ENCODE peak calls at places on chromosomes 12 and 14, in six cellular contexts. One of them, this sample, is unnamed. For H3K4me1, the result is how much of the 10 kb centered on the place peaks cover.

GRCh38 chr14:62943202-62943601 is 102.1 kb downstream of the KCNH5 start:
- DNase-seq in breast epithelium: no peak
- DNase-seq in IMR-90: peak
- DNase-seq in right lobe of liver: no peak
- DNase-seq in prostate gland: no peak
- DNase-seq in heart left ventricle: no peak
- DNase-seq in this sample: no peak

GRCh38 chr14:56023681-56024080 is 94.5 kb upstream of the PELI2 start:
- DNase-seq in right lobe of liver: no peak
- DNase-seq in heart left ventricle: no peak
- DNase-seq in prostate gland: no peak
- DNase-seq in breast epithelium: no peak
- DNase-seq in IMR-90: no peak
- DNase-seq in this sample: no peak

GRCh38 chr14:59897757-59898383 is 22.1 kb upstream of the LRRC9 start:
- DNase-seq in prostate gland: peak
- DNase-seq in right lobe of liver: peak
- DNase-seq in breast epithelium: no peak
- DNase-seq in IMR-90: no peak
- DNase-seq in heart left ventricle: no peak
- DNase-seq in this sample: peak

GRCh38 chr14:104994988-104995387 is 9.4 kb downstream of the CLBA1 start:
- DNase-seq in prostate gland: no peak
- DNase-seq in breast epithelium: no peak
- DNase-seq in right lobe of liver: no peak
- DNase-seq in heart left ventricle: no peak
- DNase-seq in IMR-90: no peak
- DNase-seq in this sample: no peak

GRCh38 chr12:113634982-113635381 is 163.3 kb upstream of the LHX5 start:
- DNase-seq in IMR-90: no peak
- DNase-seq in heart left ventricle: no peak
- DNase-seq in right lobe of liver: no peak
- DNase-seq in breast epithelium: no peak
- DNase-seq in prostate gland: no peak
- DNase-seq in this sample: no peak

GRCh38 chr12:52041695-52042123 is 9.5 kb upstream of the NR4A1 start:
- DNase-seq in prostate gland: no peak
- DNase-seq in heart left ventricle: peak
- DNase-seq in right lobe of liver: no peak
- DNase-seq in breast epithelium: peak
- DNase-seq in IMR-90: peak
- DNase-seq in this sample: peak

GRCh38 chr12:105955976-105956375 is 182.8 kb downstream of the NUAK1 start:
- DNase-seq in prostate gland: no peak
- DNase-seq in heart left ventricle: no peak
- DNase-seq in breast epithelium: no peak
- DNase-seq in IMR-90: no peak
- DNase-seq in right lobe of liver: no peak
- DNase-seq in this sample: no peak

GRCh38 chr12:90575995-90576394 is 379.0 kb downstream of the CCER1 start:
- DNase-seq in IMR-90: no peak
- DNase-seq in breast epithelium: no peak
- DNase-seq in heart left ventricle: no peak
- DNase-seq in prostate gland: no peak
- DNase-seq in right lobe of liver: no peak
- DNase-seq in this sample: no peak

GRCh38 chr12:114013601-114014345 is 47.6 kb upstream of the RBM19 start:
- DNase-seq in IMR-90: peak
- DNase-seq in heart left ventricle: no peak
- DNase-seq in breast epithelium: no peak
- DNase-seq in right lobe of liver: no peak
- DNase-seq in prostate gland: peak
- DNase-seq in this sample: no peak

GRCh38 chr12:4685317-4685716 is 34.9 kb upstream of the GALNT8 start:
- DNase-seq in breast epithelium: no peak
- DNase-seq in IMR-90: no peak
- DNase-seq in heart left ventricle: no peak
- DNase-seq in prostate gland: no peak
- DNase-seq in right lobe of liver: no peak
- DNase-seq in this sample: no peak

GRCh38 chr12:88834226-88834625 is 254.0 kb upstream of the KITLG start:
- DNase-seq in heart left ventricle: no peak
- DNase-seq in IMR-90: peak
- DNase-seq in right lobe of liver: no peak
- DNase-seq in prostate gland: no peak
- DNase-seq in breast epithelium: no peak
- DNase-seq in this sample: no peak

GRCh38 chr12:123891516-123892179 is 81.0 kb downstream of the CCDC92 start:
- DNase-seq in heart left ventricle: no peak
- DNase-seq in right lobe of liver: no peak
- DNase-seq in breast epithelium: no peak
- DNase-seq in IMR-90: no peak
- DNase-seq in prostate gland: no peak
- DNase-seq in this sample: no peak

GRCh38 chr14:22882529-22883190 is 362 bp upstream of the REM2 start:
- DNase-seq in heart left ventricle: no peak
- DNase-seq in prostate gland: peak
- DNase-seq in right lobe of liver: no peak
- DNase-seq in breast epithelium: peak
- DNase-seq in IMR-90: peak
- DNase-seq in this sample: peak

GRCh38 chr14:75860561-75861160 is 121.1 kb downstream of the TGFB3 start:
- DNase-seq in heart left ventricle: no peak
- DNase-seq in IMR-90: no peak
- DNase-seq in prostate gland: no peak
- DNase-seq in breast epithelium: no peak
- DNase-seq in right lobe of liver: no peak
- DNase-seq in this sample: no peak

GRCh38 chr12:52628111-52628507 is 9.8 kb upstream of the KRT73 start:
- DNase-seq in heart left ventricle: no peak
- DNase-seq in breast epithelium: peak
- DNase-seq in right lobe of liver: no peak
- DNase-seq in prostate gland: no peak
- DNase-seq in IMR-90: no peak
- DNase-seq in this sample: no peak

GRCh38 chr14:80546056-80546854 is 335.0 kb upstream of the DIO2 start:
- DNase-seq in heart left ventricle: no peak
- DNase-seq in breast epithelium: no peak
- DNase-seq in IMR-90: no peak
- DNase-seq in right lobe of liver: no peak
- DNase-seq in prostate gland: no peak
- DNase-seq in this sample: no peak

GRCh38 chr12:46372852-46373302 is 304 bp upstream of the SLC38A2 start:
- DNase-seq in prostate gland: no peak
- DNase-seq in heart left ventricle: no peak
- DNase-seq in IMR-90: no peak
- DNase-seq in breast epithelium: no peak
- DNase-seq in right lobe of liver: no peak
- DNase-seq in this sample: no peak

GRCh38 chr14:67815573-67816235 is 686 bp downstream of the ZFYVE26 start:
- DNase-seq in breast epithelium: no peak
- DNase-seq in prostate gland: no peak
- DNase-seq in right lobe of liver: no peak
- DNase-seq in heart left ventricle: no peak
- DNase-seq in IMR-90: peak
- DNase-seq in this sample: no peak

GRCh38 chr12:42124764-42125371 is 19.8 kb downstream of the GXYLT1 start:
- DNase-seq in right lobe of liver: no peak
- DNase-seq in breast epithelium: no peak
- DNase-seq in IMR-90: no peak
- DNase-seq in prostate gland: no peak
- DNase-seq in heart left ventricle: no peak
- DNase-seq in this sample: no peak

GRCh38 chr12:12671850-12672660 is 23.9 kb downstream of the GPR19 start:
- DNase-seq in IMR-90: peak
- DNase-seq in breast epithelium: no peak
- DNase-seq in right lobe of liver: no peak
- DNase-seq in heart left ventricle: no peak
- DNase-seq in prostate gland: no peak
- DNase-seq in this sample: no peak

GRCh38 chr12:24057920-24058476 is 108.5 kb upstream of the SOX5 start:
- DNase-seq in breast epithelium: no peak
- DNase-seq in IMR-90: no peak
- DNase-seq in right lobe of liver: no peak
- DNase-seq in heart left ventricle: no peak
- DNase-seq in prostate gland: no peak
- DNase-seq in this sample: no peak

DNA sequence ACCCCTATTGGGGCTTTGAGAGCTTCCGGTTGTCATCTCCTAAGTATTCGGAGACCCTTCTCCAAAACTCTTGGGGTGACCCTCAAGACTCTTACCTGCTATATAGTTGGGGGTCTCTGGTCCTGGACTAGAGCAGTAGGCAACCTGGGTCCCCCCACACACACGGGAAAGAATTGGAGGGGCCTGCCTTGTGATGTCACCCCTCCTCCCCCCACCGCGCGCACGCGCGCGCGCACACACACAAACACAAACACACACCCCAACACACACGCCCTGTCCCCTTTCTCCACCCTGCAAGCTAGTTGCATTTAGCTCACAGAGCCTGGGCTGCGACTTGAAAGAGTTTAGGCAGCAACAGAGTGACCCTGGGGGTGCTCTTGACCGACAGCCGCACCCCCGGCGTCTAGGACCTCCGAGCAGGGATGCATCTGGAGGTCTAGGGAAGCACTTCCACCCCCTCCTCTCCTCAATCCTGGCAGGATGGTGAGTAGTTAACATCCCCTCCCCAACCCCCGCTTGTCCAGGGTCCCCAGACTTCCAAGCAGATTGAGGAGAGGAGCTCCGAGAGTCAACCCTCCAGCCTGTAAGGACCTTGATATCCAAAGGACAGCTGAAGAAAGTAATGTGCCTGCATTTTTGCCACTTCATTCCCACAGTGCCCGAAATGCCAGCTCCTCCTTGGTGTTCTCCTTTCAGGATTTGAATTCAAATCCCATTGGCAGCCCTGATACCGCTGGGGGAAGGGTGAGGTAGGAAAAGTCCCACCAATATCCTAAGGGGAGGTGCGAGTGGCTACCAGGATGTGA is 1.4 kb upstream of the DNAJC14 start:
- DNase-seq in right lobe of liver: peak
- DNase-seq in heart left ventricle: peak
- DNase-seq in prostate gland: peak
- DNase-seq in IMR-90: peak
- DNase-seq in breast epithelium: peak
- DNase-seq in this sample: peak
- TF ChIP-seq POLR2A in right lobe of liver: peak
- TF ChIP-seq POLR2A in heart left ventricle: no peak
- TF ChIP-seq POLR2A in prostate gland: peak
- TF ChIP-seq POLR2A in IMR-90: no peak
- TF ChIP-seq POLR2A in breast epithelium: peak
- TF ChIP-seq POLR2A in this sample: peak

GRCh38 chr14:77275041-77275854 is 4.2 kb upstream of the NGB start:
- DNase-seq in breast epithelium: no peak
- DNase-seq in prostate gland: no peak
- DNase-seq in heart left ventricle: no peak
- DNase-seq in IMR-90: no peak
- DNase-seq in right lobe of liver: no peak
- DNase-seq in this sample: no peak
- TF ChIP-seq CTCF in breast epithelium: no peak
- TF ChIP-seq CTCF in prostate gland: no peak
- TF ChIP-seq CTCF in heart left ventricle: no peak
- TF ChIP-seq CTCF in IMR-90: no peak
- TF ChIP-seq CTCF in right lobe of liver: no peak
- TF ChIP-seq CTCF in this sample: no peak

GRCh38 chr14:98137626-98138025 is 1134.4 kb downstream of the BCL11B start:
- DNase-seq in prostate gland: no peak
- DNase-seq in breast epithelium: no peak
- DNase-seq in right lobe of liver: no peak
- DNase-seq in IMR-90: no peak
- DNase-seq in heart left ventricle: no peak
- DNase-seq in this sample: no peak

GRCh38 chr14:98136019-98136418 is 1136.0 kb downstream of the BCL11B start:
- DNase-seq in heart left ventricle: no peak
- DNase-seq in right lobe of liver: no peak
- DNase-seq in breast epithelium: no peak
- DNase-seq in IMR-90: no peak
- DNase-seq in prostate gland: no peak
- DNase-seq in this sample: no peak

GRCh38 chr14:98133806-98134205 is 1138.2 kb downstream of the BCL11B start:
- DNase-seq in breast epithelium: no peak
- DNase-seq in prostate gland: no peak
- DNase-seq in heart left ventricle: no peak
- DNase-seq in IMR-90: no peak
- DNase-seq in right lobe of liver: no peak
- DNase-seq in this sample: no peak

GRCh38 chr14:98138666-98139065 is 1133.3 kb downstream of the BCL11B start:
- DNase-seq in prostate gland: peak
- DNase-seq in IMR-90: no peak
- DNase-seq in breast epithelium: no peak
- DNase-seq in right lobe of liver: no peak
- DNase-seq in heart left ventricle: no peak
- DNase-seq in this sample: peak

DNA sequence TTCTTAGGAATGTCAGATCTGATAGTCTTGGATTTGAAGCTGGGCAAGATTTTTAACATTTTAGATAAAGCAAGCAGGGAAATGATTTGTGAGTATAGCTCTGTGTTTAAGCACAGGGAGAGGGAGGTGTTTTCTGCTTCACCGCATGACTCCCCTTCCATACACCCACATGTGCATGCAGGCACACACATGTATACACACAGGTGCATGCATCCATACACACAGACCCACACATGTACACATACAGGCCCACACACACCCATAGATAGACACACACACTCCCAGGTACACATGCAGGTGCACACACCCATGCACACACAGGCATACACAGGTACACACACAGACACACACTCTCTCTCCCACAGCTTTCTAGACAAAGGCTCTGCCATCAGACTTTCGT is 1135.6 kb downstream of the BCL11B start:
- DNase-seq in heart left ventricle: no peak
- DNase-seq in right lobe of liver: no peak
- DNase-seq in prostate gland: no peak
- DNase-seq in IMR-90: no peak
- DNase-seq in breast epithelium: no peak
- DNase-seq in this sample: no peak
- H3K4me1 ChIP-seq in heart left ventricle: under half
- H3K4me1 ChIP-seq in right lobe of liver: under half
- H3K4me1 ChIP-seq in prostate gland: under half
- H3K4me1 ChIP-seq in IMR-90: under half
- H3K4me1 ChIP-seq in breast epithelium: under half
- H3K4me1 ChIP-seq in this sample: under half

GRCh38 chr12:49322708-49323523 is at the start of gene TROAP:
- DNase-seq in breast epithelium: peak
- DNase-seq in heart left ventricle: peak
- DNase-seq in IMR-90: peak
- DNase-seq in prostate gland: peak
- DNase-seq in right lobe of liver: peak
- DNase-seq in this sample: peak
- TF ChIP-seq POLR2A in breast epithelium: no peak
- TF ChIP-seq POLR2A in heart left ventricle: peak
- TF ChIP-seq POLR2A in IMR-90: no peak
- TF ChIP-seq POLR2A in prostate gland: peak
- TF ChIP-seq POLR2A in right lobe of liver: no peak
- TF ChIP-seq POLR2A in this sample: peak

GRCh38 chr14:71739273-71739990 is 192.8 kb upstream of the RGS6 start:
- DNase-seq in breast epithelium: no peak
- DNase-seq in IMR-90: peak
- DNase-seq in right lobe of liver: peak
- DNase-seq in heart left ventricle: no peak
- DNase-seq in prostate gland: no peak
- DNase-seq in this sample: no peak
- TF ChIP-seq CTCF in breast epithelium: no peak
- TF ChIP-seq CTCF in IMR-90: no peak
- TF ChIP-seq CTCF in right lobe of liver: no peak
- TF ChIP-seq CTCF in heart left ventricle: peak
- TF ChIP-seq CTCF in prostate gland: no peak
- TF ChIP-seq CTCF in this sample: no peak